ENCODE peak calls at places on chromosomes 1 and 21, in seven cellular contexts. D, N, A, P, G, Z and R are unnamed samples.

GRCh38 chr1:201946224-201946908 is at the start of gene LMOD1:
- DNase-seq in D (no peak), N (peak; percentile 64), A (no peak), P (peak; percentile 90), G (peak; percentile 84), Z (peak; percentile 85), R (no peak)

GRCh38 chr1:16396591-16396990 is 29.5 kb downstream of the SZRD1 start:
- DNase-seq in D (no peak), N (peak; percentile 28), A (peak; percentile 34), P (peak; percentile 73), G (peak; percentile 42), Z (no peak), R (peak; percentile 24)

GRCh38 chr1:74571875-74572274 is 59.5 kb upstream of the LRRC53 start:
- DNase-seq in D (no peak), N (no peak), A (no peak), P (no peak), G (no peak), Z (no peak), R (no peak)

GRCh38 chr1:47927165-47927564 is 70.0 kb downstream of the TRABD2B start:
- DNase-seq in D (no peak), N (peak; percentile 94), A (no peak), P (no peak), G (no peak), Z (no peak), R (no peak)

GRCh38 chr1:192993426-192994085 is 65.6 kb downstream of the UCHL5 start:
- DNase-seq in D (no peak), N (no peak), A (no peak), P (no peak), G (no peak), Z (no peak), R (no peak)

GRCh38 chr1:205927247-205927646 is 16.0 kb downstream of the SLC26A9 start:
- DNase-seq in D (no peak), N (no peak), A (no peak), P (no peak), G (no peak), Z (no peak), R (no peak)

GRCh38 chr1:93338426-93338825 is 7.3 kb upstream of the DR1 start:
- DNase-seq in D (no peak), N (peak; percentile 96), A (peak; percentile 90), P (peak; percentile 96), G (no peak), Z (no peak), R (no peak)

GRCh38 chr1:167186198-167186750 is 34.4 kb upstream of the POU2F1 start:
- DNase-seq in D (no peak), N (no peak), A (no peak), P (no peak), G (no peak), Z (no peak), R (no peak)

GRCh38 chr1:244437108-244437507 is 14.6 kb downstream of the ADSS2 start:
- DNase-seq in D (no peak), N (peak; percentile 41), A (no peak), P (peak; percentile 81), G (no peak), Z (no peak), R (no peak)

GRCh38 chr1:97634758-97635157 is 286.1 kb downstream of the DPYD start:
- DNase-seq in D (no peak), N (no peak), A (no peak), P (no peak), G (no peak), Z (no peak), R (no peak)

GRCh38 chr1:44881011-44881632 is 38.1 kb upstream of the PTCH2 start:
- DNase-seq in D (no peak), N (peak; percentile 41), A (no peak), P (peak; percentile 12), G (no peak), Z (peak; percentile 15), R (no peak)

GRCh38 chr21:25639167-25639921 is at the start of gene JAM2:
- DNase-seq in D (peak; percentile 76), N (no peak), A (no peak), P (peak; percentile 21), G (peak; percentile 76), Z (peak; percentile 59), R (no peak)

GRCh38 chr1:156860113-156860638 is 489 bp upstream of the NTRK1 start:
- DNase-seq in D (peak; percentile 73), N (peak; percentile 65), A (no peak), P (peak; percentile 39), G (peak; percentile 73), Z (no peak), R (no peak)

GRCh38 chr1:59199147-59199546 is 97.7 kb upstream of the FGGY start:
- DNase-seq in D (no peak), N (no peak), A (no peak), P (no peak), G (no peak), Z (no peak), R (no peak)

GRCh38 chr1:114033219-114033706 is 54.0 kb downstream of the OLFML3 start:
- DNase-seq in D (peak; percentile 8), N (peak; percentile 88), A (peak; percentile 27), P (peak; percentile 39), G (no peak), Z (no peak), R (no peak)

GRCh38 chr1:6967431-6968079 is 182.3 kb downstream of the CAMTA1 start:
- DNase-seq in D (no peak), N (peak; percentile 26), A (no peak), P (no peak), G (no peak), Z (no peak), R (no peak)

GRCh38 chr1:15916417-15916816 is 59.5 kb downstream of the ZBTB17 start:
- DNase-seq in D (no peak), N (peak; percentile 56), A (no peak), P (peak; percentile 19), G (no peak), Z (no peak), R (no peak)

GRCh38 chr1:167059045-167059728 is 31.0 kb downstream of the GPA33 start:
- DNase-seq in D (peak; percentile 59), N (peak; percentile 90), A (peak; percentile 72), P (peak; percentile 52), G (peak; percentile 80), Z (peak; percentile 59), R (no peak)

GRCh38 chr1:156471496-156472490 is 28.8 kb downstream of the MEF2D start:
- DNase-seq in D (no peak), N (peak; percentile 98), A (no peak), P (no peak), G (peak; percentile 93), Z (peak; percentile 79), R (no peak)

GRCh38 chr1:53249706-53250105 is 11.4 kb upstream of the MAGOH start:
- DNase-seq in D (no peak), N (no peak), A (no peak), P (no peak), G (no peak), Z (no peak), R (no peak)

GRCh38 chr21:16085436-16085835 is 355.7 kb downstream of the USP25 start:
- DNase-seq in D (no peak), N (peak; percentile 78), A (peak; percentile 0), P (no peak), G (no peak), Z (no peak), R (no peak)

GRCh38 chr1:97533358-97533757 is 387.5 kb downstream of the DPYD start:
- DNase-seq in D (no peak), N (no peak), A (no peak), P (no peak), G (no peak), Z (no peak), R (no peak)

GRCh38 chr1:50369008-50369634 is 54.1 kb downstream of the DMRTA2 start:
- DNase-seq in D (no peak), N (no peak), A (no peak), P (no peak), G (no peak), Z (no peak), R (no peak)

GRCh38 chr1:94539496-94539895 is 2.1 kb downstream of the F3 start:
- DNase-seq in D (no peak), N (peak; percentile 86), A (peak; percentile 20), P (peak; percentile 74), G (peak; percentile 50), Z (peak; percentile 43), R (no peak)

GRCh38 chr1:7956218-7957032 is 5.1 kb upstream of the PARK7 start:
- DNase-seq in D (no peak), N (no peak), A (peak; percentile 65), P (peak; percentile 60), G (no peak), Z (no peak), R (no peak)

GRCh38 chr1:161440312-161440894 is 64.9 kb upstream of the FCGR2A start:
- DNase-seq in D (peak; percentile 72), N (peak; percentile 84), A (peak; percentile 78), P (peak; percentile 60), G (peak; percentile 75), Z (peak; percentile 42), R (no peak)

GRCh38 chr1:67134692-67135091 is at the start of gene C1orf141:
- DNase-seq in D (peak; percentile 16), N (no peak), A (no peak), P (no peak), G (peak; percentile 51), Z (peak; percentile 9), R (no peak)

GRCh38 chr1:101178688-101179491 is 57.9 kb upstream of the S1PR1 start:
- DNase-seq in D (no peak), N (no peak), A (no peak), P (no peak), G (no peak), Z (no peak), R (no peak)

GRCh38 chr1:20885121-20885520 is 98.0 kb upstream of the HP1BP3 start:
- DNase-seq in D (no peak), N (peak; percentile 15), A (no peak), P (no peak), G (no peak), Z (no peak), R (no peak)

GRCh38 chr21:44998086-44998620 is 58.3 kb downstream of the SLX9 start:
- DNase-seq in D (no peak), N (no peak), A (no peak), P (no peak), G (peak; percentile 23), Z (no peak), R (no peak)

GRCh38 chr1:23116216-23116836 is 52.3 kb downstream of the LUZP1 start:
- DNase-seq in D (no peak), N (no peak), A (no peak), P (no peak), G (no peak), Z (no peak), R (no peak)

GRCh38 chr1:93722081-93723031 is 40.7 kb upstream of the BCAR3 start:
- DNase-seq in D (no peak), N (no peak), A (no peak), P (no peak), G (peak; percentile 78), Z (peak; percentile 80), R (no peak)

GRCh38 chr1:190436615-190437014 is 41.0 kb downstream of the BRINP3 start:
- DNase-seq in D (no peak), N (peak; percentile 69), A (peak; percentile 78), P (peak; percentile 38), G (no peak), Z (no peak), R (no peak)

GRCh38 chr1:229769006-229769405 is 143.0 kb downstream of the URB2 start:
- DNase-seq in D (no peak), N (no peak), A (no peak), P (no peak), G (no peak), Z (no peak), R (no peak)

GRCh38 chr1:110176299-110176956 is 26.1 kb downstream of the SLC6A17 start:
- DNase-seq in D (no peak), N (no peak), A (no peak), P (no peak), G (peak; percentile 75), Z (peak; percentile 58), R (no peak)

GRCh38 chr21:46078984-46079356 is 18.9 kb upstream of the COL6A2 start:
- DNase-seq in D (no peak), N (no peak), A (no peak), P (no peak), G (no peak), Z (no peak), R (no peak)

GRCh38 chr1:61076728-61077675 is 5.4 kb upstream of the NFIA start:
- DNase-seq in D (peak; percentile 91), N (peak; percentile 93), A (peak; percentile 91), P (peak; percentile 79), G (peak; percentile 89), Z (peak; percentile 88), R (peak; percentile 46)